ENCODE peak calls at places on chromosomes 5 and 9, in ten cellular contexts. U is hepatic stellate cell; T is globus pallidus; A is ELR; D is Caco-2; B is T-helper 1 cell; E is type B pancreatic cell; W is lung; N is pons; M is CD4-positive, alpha-beta T cell. S is an unnamed sample.

GRCh38 chr5:124252751-124253146 is 493.7 kb downstream of the ZNF608 start:
- DNase-seq in U (no peak), T (peak), A (no peak), D (no peak), B (no peak), E (no peak), W (no peak), N (peak), M (no peak), S (no peak)

GRCh38 chr5:141476132-141476909 is 555 bp downstream of the PCDHGC3 start:
- DNase-seq in U (peak), T (no peak), A (peak), D (no peak), B (no peak), E (no peak), W (no peak), N (no peak), M (no peak), S (peak)

GRCh38 chr9:23321049-23321448 is 505.0 kb downstream of the ELAVL2 start:
- DNase-seq in U (no peak), T (no peak), A (no peak), D (no peak), B (no peak), E (no peak), W (no peak), N (no peak), M (no peak), S (no peak)

GRCh38 chr9:108166509-108166908 is 676.9 kb upstream of the KLF4 start:
- DNase-seq in U (no peak), T (no peak), A (no peak), D (no peak), B (no peak), E (no peak), W (no peak), N (no peak), M (no peak), S (no peak)

GRCh38 chr9:79807966-79808365 is 236.2 kb downstream of the TLE4 start:
- DNase-seq in U (no peak), T (no peak), A (no peak), D (no peak), B (no peak), E (no peak), W (no peak), N (no peak), M (no peak), S (no peak)

GRCh38 chr9:33637881-33638280 is 113.8 kb downstream of the ANKRD18B start:
- DNase-seq in U (no peak), T (no peak), A (no peak), D (no peak), B (no peak), E (no peak), W (no peak), N (no peak), M (no peak), S (no peak)

GRCh38 chr9:112037281-112038016 is 137.6 kb downstream of the SUSD1 start:
- DNase-seq in U (peak), T (no peak), A (peak), D (no peak), B (peak), E (no peak), W (no peak), N (peak), M (peak), S (no peak)

GRCh38 chr5:82335807-82336206 is 57.7 kb upstream of the RPS23 start:
- DNase-seq in U (no peak), T (no peak), A (peak), D (no peak), B (no peak), E (no peak), W (no peak), N (no peak), M (no peak), S (no peak)

GRCh38 chr9:976805-977360 is 428 bp downstream of the DMRT3 start:
- DNase-seq in U (no peak), T (no peak), A (no peak), D (no peak), B (no peak), E (no peak), W (no peak), N (no peak), M (no peak), S (no peak)

GRCh38 chr5:168162464-168162863 is 129.0 kb upstream of the WWC1 start:
- DNase-seq in U (no peak), T (no peak), A (no peak), D (no peak), B (no peak), E (no peak), W (no peak), N (no peak), M (no peak), S (peak)

GRCh38 chr5:119070578-119070827 is 384 bp upstream of the DMXL1 start:
- DNase-seq in U (no peak), T (no peak), A (no peak), D (no peak), B (no peak), E (no peak), W (no peak), N (no peak), M (no peak), S (no peak)

GRCh38 chr5:149002053-149002452 is 60.8 kb downstream of the SH3TC2 start:
- DNase-seq in U (peak), T (no peak), A (peak), D (peak), B (no peak), E (no peak), W (peak), N (no peak), M (no peak), S (no peak)

GRCh38 chr5:180637962-180638680 is 11.3 kb downstream of the FLT4 start:
- DNase-seq in U (no peak), T (no peak), A (no peak), D (peak), B (no peak), E (no peak), W (no peak), N (no peak), M (no peak), S (no peak)

GRCh38 chr5:138051441-138052296 is 18.8 kb upstream of the FAM13B start:
- DNase-seq in U (no peak), T (no peak), A (no peak), D (no peak), B (no peak), E (no peak), W (no peak), N (no peak), M (no peak), S (no peak)

GRCh38 chr5:138985683-138986082 is 110.5 kb upstream of the LRRTM2 start:
- DNase-seq in U (no peak), T (no peak), A (no peak), D (no peak), B (no peak), E (peak), W (no peak), N (no peak), M (no peak), S (no peak)

GRCh38 chr5:43315262-43315661 is 2.0 kb upstream of the HMGCS1 start:
- DNase-seq in U (no peak), T (no peak), A (peak), D (no peak), B (peak), E (no peak), W (no peak), N (no peak), M (no peak), S (no peak)